ENCODE peak calls at places on chromosome 9, in nine cellular contexts. Z is endothelial cell of umbilical vein, H is spleen, R is GM12878, N is stomach, L is K562, M is SK-N-SH, W is HepG2, X is sigmoid colon. S is an unnamed sample.

GRCh38 chr9:38335686-38336085 is 56.8 kb upstream of the ALDH1B1 start:
- DNase-seq in L (no peak), H (no peak), W (no peak), R (no peak), M (no peak), Z (no peak), X (peak; percentile 10), N (no peak), S (no peak)

GRCh38 chr9:134787601-134788531 is 92.7 kb upstream of the FCN2 start:
- DNase-seq in R (no peak), H (no peak), N (no peak), L (no peak), X (no peak), Z (no peak), M (no peak), W (no peak), S (no peak)

GRCh38 chr9:97534185-97534584 is 32.7 kb downstream of the TMOD1 start:
- DNase-seq in W (no peak), N (no peak), X (peak; percentile 21), R (no peak), L (no peak), H (no peak), M (no peak), Z (no peak), S (no peak)

GRCh38 chr9:14320272-14321245 is 6.6 kb upstream of the NFIB start:
- DNase-seq in W (no peak), Z (peak; percentile 82), N (peak; percentile 43), R (no peak), H (no peak), X (no peak), M (no peak), L (peak; percentile 35), S (no peak)

GRCh38 chr9:131584858-131585257 is 39.5 kb downstream of the PRRT1B start:
- DNase-seq in W (no peak), Z (no peak), L (no peak), R (no peak), X (no peak), N (no peak), H (peak; percentile 65), M (no peak), S (no peak)

GRCh38 chr9:35771524-35771923 is 17.4 kb upstream of the MSMP start:
- DNase-seq in W (peak; percentile 64), L (peak; percentile 35), R (no peak), X (no peak), Z (peak; percentile 94), M (no peak), H (no peak), N (peak; percentile 77), S (peak; percentile 46)

GRCh38 chr9:107749787-107750444 is 260.3 kb upstream of the KLF4 start:
- DNase-seq in Z (peak; percentile 84), N (peak; percentile 75), L (peak; percentile 45), R (no peak), X (peak; percentile 96), W (peak; percentile 5), H (peak; percentile 88), M (no peak), S (peak; percentile 85)

GRCh38 chr9:134689320-134690181 is 47.9 kb downstream of the COL5A1 start:
- DNase-seq in Z (peak; percentile 63), X (peak; percentile 91), H (peak; percentile 84), L (peak; percentile 74), W (peak; percentile 10), R (no peak), M (peak; percentile 88), N (peak; percentile 56), S (peak; percentile 52)

GRCh38 chr9:109997682-109998081 is 210.3 kb downstream of the C9orf152 start:
- DNase-seq in L (no peak), Z (no peak), W (no peak), H (no peak), R (no peak), M (no peak), X (no peak), N (no peak), S (no peak)

GRCh38 chr9:116669296-116669695 is 17.8 kb upstream of the TRIM32 start:
- DNase-seq in N (no peak), X (no peak), Z (no peak), M (no peak), W (no peak), L (no peak), R (no peak), H (no peak), S (no peak)

GRCh38 chr9:98324801-98325200 is 69.4 kb upstream of the TBC1D2 start:
- DNase-seq in R (no peak), H (no peak), L (no peak), W (no peak), M (no peak), Z (no peak), N (no peak), X (no peak), S (no peak)

GRCh38 chr9:113409481-113409880 is 994 bp downstream of the POLE3 start:
- DNase-seq in R (no peak), N (no peak), X (no peak), Z (peak; percentile 7), W (no peak), M (no peak), L (no peak), H (no peak), S (no peak)

GRCh38 chr9:33813712-33814641 is 3.0 kb upstream of the UBE2R2 start:
- DNase-seq in H (no peak), X (no peak), N (no peak), M (peak; percentile 41), Z (peak; percentile 93), R (no peak), W (peak; percentile 50), L (peak; percentile 25), S (no peak)

GRCh38 chr9:35605336-35606137 is 475 bp downstream of the TESK1 start:
- DNase-seq in Z (no peak), H (peak; percentile 91), X (peak; percentile 75), M (peak; percentile 88), N (no peak), L (no peak), W (no peak), R (no peak), S (no peak)

GRCh38 chr9:90517103-90517502 is 125.5 kb downstream of the DIRAS2 start:
- DNase-seq in W (no peak), M (no peak), L (no peak), X (no peak), H (no peak), R (no peak), Z (no peak), N (no peak), S (peak; percentile 59)

DNA sequence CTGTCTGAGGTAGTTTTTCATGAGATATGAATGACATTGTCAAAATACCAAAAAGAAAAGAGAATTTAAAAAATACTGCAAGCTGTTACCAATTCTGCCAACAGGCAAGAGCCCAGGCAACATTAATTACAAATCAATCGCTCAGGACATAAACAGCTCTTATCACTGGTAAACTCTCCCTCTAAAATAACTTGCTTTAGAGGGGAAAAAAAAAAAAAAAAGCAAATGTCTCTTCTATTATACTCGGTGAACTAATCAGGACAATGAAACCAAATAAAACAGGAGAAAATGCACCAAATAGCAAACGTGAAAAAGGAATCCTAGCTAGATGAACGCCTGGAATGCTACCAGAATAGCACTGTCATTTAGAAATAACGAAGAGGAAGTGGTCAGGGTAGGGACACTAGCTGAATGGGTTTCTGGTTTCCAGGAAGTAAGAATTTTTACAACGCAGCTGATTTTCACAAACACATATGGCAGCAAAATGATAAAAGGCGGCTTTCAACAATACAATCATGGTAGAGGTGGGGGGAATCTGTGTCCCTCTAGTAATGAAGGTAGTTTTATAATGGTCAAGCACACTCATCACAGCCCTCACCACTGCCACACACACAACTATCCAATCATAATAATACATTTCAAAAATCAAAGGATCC is 94.9 kb downstream of the DENND1A start:
- DNase-seq in N (no peak), L (peak; percentile 68), H (no peak), X (no peak), R (peak; percentile 34), W (no peak), Z (peak; percentile 46), M (no peak), S (no peak)
- H3K4me3 ChIP-seq in N (no peak overlapping the region), L (peak overlapping the region; percentile 19), H (peak overlapping the region; percentile 13), X (no peak overlapping the region), R (no peak overlapping the region), W (no peak overlapping the region), Z (no peak overlapping the region), M (no peak overlapping the region), S (no peak overlapping the region)

GRCh38 chr9:74379718-74380117 is 117.4 kb upstream of the RORB start:
- DNase-seq in L (peak; percentile 3), H (no peak), X (no peak), M (peak; percentile 12), R (no peak), Z (no peak), W (peak; percentile 40), N (peak; percentile 27), S (peak; percentile 33)
- TF ChIP-seq CTCF in L (peak; percentile 6), H (no peak), X (no peak), M (peak; percentile 32), R (peak; percentile 36), Z (no peak), W (peak; percentile 72), N (no peak), S (peak; percentile 34)

DNA sequence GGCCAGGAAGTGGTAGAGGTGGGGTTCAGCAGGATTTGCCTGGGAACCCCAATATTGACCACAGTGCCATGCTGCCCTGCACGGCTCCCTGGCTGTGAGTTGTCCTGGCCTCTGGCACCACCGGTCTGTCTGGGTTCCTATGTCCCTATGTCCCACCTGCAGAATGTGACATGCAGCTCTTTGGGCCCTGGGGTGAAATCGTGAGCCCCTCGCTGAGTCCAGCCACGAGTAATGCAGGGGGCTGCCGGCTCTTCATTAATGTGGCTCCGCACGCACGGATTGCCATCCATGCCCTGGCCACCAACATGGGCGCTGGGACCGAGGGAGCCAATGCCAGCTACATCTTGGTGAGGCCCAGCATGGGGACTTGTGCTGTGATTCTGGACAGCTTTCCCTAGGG is 2.0 kb upstream of the CACFD1 start:
- DNase-seq in M (no peak), X (no peak), R (no peak), H (no peak), L (no peak), Z (no peak), N (no peak), W (no peak), S (no peak)
- TF ChIP-seq POLR2AphosphoS5 in M (no peak), X (no peak), R (no peak), H (no peak), L (no peak), Z (no peak), N (no peak), W (no peak), S (no peak)

GRCh38 chr9:106625259-106625789 is 237.6 kb upstream of the ZNF462 start:
- DNase-seq in H (no peak), Z (no peak), R (no peak), X (no peak), L (no peak), M (no peak), W (no peak), N (no peak), S (no peak)
- H3K4me3 ChIP-seq in H (no peak overlapping the region), Z (no peak overlapping the region), R (no peak overlapping the region), X (no peak overlapping the region), L (no peak overlapping the region), M (no peak overlapping the region), W (no peak overlapping the region), N (no peak overlapping the region), S (no peak overlapping the region)

S was measured in prostate gland.